ENCODE peak calls at places on chromosomes 13 and 19, in eight cellular contexts. O is heart right ventricle; F is CD4-positive, alpha-beta T cell; K is GM23338; A is T-cell; P is right cardiac atrium; R is left ventricle myocardium superior; Z is lower lobe of right lung. S is an unnamed sample.

GRCh38 chr19:43651758-43652545 is 12.3 kb upstream of the CADM4 start:
- ATAC-seq in P (peak), A (no peak), O (peak), Z (peak), F (peak), K (peak), R (peak), S (peak)

GRCh38 chr13:90968510-90968909 is 379.0 kb upstream of the MIR17HG start:
- ATAC-seq in Z (no peak), O (no peak), K (peak), P (no peak), R (no peak), F (no peak), A (no peak), S (no peak)

GRCh38 chr13:99018418-99019180 is 40.7 kb upstream of the DOCK9 start:
- ATAC-seq in P (no peak), O (no peak), K (no peak), R (no peak), F (no peak), Z (no peak), A (no peak), S (peak)

GRCh38 chr19:53808710-53809125 is 15.4 kb downstream of the NLRP12 start:
- ATAC-seq in Z (no peak), F (no peak), A (no peak), R (no peak), P (no peak), O (peak), K (peak), S (no peak)

GRCh38 chr19:18170714-18171255 is 2.8 kb upstream of the IFI30 start:
- ATAC-seq in K (no peak), A (no peak), P (no peak), Z (peak), F (no peak), O (peak), R (peak), S (no peak)

GRCh38 chr19:39941615-39942507 is 7.4 kb upstream of the FCGBP start:
- ATAC-seq in A (peak), R (peak), O (peak), F (peak), Z (peak), P (peak), K (no peak), S (peak)

GRCh38 chr13:22040810-22041364 is 370.0 kb downstream of the FGF9 start:
- ATAC-seq in F (peak), R (peak), A (peak), Z (no peak), O (no peak), K (peak), P (no peak), S (no peak)

GRCh38 chr13:39734952-39735351 is 79.5 kb downstream of the COG6 start:
- ATAC-seq in P (no peak), F (no peak), A (no peak), O (no peak), Z (no peak), R (no peak), K (no peak), S (no peak)

GRCh38 chr13:49814551-49815270 is 22.2 kb upstream of the KPNA3 start:
- ATAC-seq in A (no peak), F (no peak), P (peak), K (no peak), R (no peak), O (no peak), Z (no peak), S (no peak)

GRCh38 chr19:11581740-11582139 is 4.3 kb upstream of the ACP5 start:
- ATAC-seq in F (peak), Z (peak), K (no peak), O (no peak), P (no peak), R (no peak), A (peak), S (peak)

GRCh38 chr19:9856609-9857008 is 21.5 kb downstream of the PIN1 start:
- ATAC-seq in O (no peak), A (no peak), P (no peak), K (no peak), F (no peak), Z (no peak), R (no peak), S (no peak)

GRCh38 chr19:11361037-11361770 is 6.0 kb downstream of the PLPPR2 start:
- ATAC-seq in K (peak), P (peak), A (no peak), Z (peak), F (no peak), R (peak), O (no peak), S (peak)

GRCh38 chr13:74835579-74835978 is 646.4 kb downstream of the TBC1D4 start:
- ATAC-seq in P (no peak), A (no peak), K (no peak), R (no peak), O (no peak), F (no peak), Z (no peak), S (no peak)

GRCh38 chr13:51958217-51958547 is 53.1 kb downstream of the ATP7B start:
- ATAC-seq in P (no peak), R (no peak), F (no peak), O (no peak), Z (no peak), A (no peak), K (no peak), S (no peak)

GRCh38 chr19:44703336-44704078 is 4.6 kb downstream of the CEACAM16 start:
- ATAC-seq in Z (no peak), F (no peak), P (no peak), O (no peak), K (no peak), R (no peak), A (no peak), S (peak)

GRCh38 chr19:13866463-13867046 is 10.4 kb upstream of the NANOS3 start:
- ATAC-seq in K (no peak), F (no peak), R (no peak), A (no peak), Z (no peak), P (no peak), O (no peak), S (no peak)

GRCh38 chr13:97256343-97256783 is 34.2 kb downstream of the MBNL2 start:
- ATAC-seq in P (peak), A (no peak), R (peak), F (no peak), K (no peak), O (peak), Z (peak), S (peak)

GRCh38 chr13:99282264-99283231 is 24.4 kb upstream of the GPR18 start:
- ATAC-seq in A (peak), R (no peak), P (no peak), Z (no peak), O (no peak), F (peak), K (no peak), S (no peak)

GRCh38 chr13:97327521-97328221 is 105.5 kb downstream of the MBNL2 start:
- ATAC-seq in R (no peak), P (no peak), K (no peak), A (no peak), O (no peak), F (no peak), Z (no peak), S (no peak)

GRCh38 chr13:109968876-109969577 is 182.6 kb upstream of the IRS2 start:
- ATAC-seq in R (peak), P (peak), O (peak), F (no peak), Z (peak), K (no peak), A (no peak), S (no peak)

GRCh38 chr13:63421113-63421512 is 2005.5 kb upstream of the PCDH20 start:
- ATAC-seq in O (no peak), K (no peak), P (no peak), A (no peak), R (no peak), F (no peak), Z (no peak), S (no peak)

GRCh38 chr13:89214115-89214514 is 1542.9 kb downstream of the SLITRK5 start:
- ATAC-seq in A (no peak), R (no peak), Z (peak), P (no peak), F (no peak), O (no peak), K (no peak), S (no peak)

GRCh38 chr19:3151563-3152430 is 16.0 kb downstream of the GNA15 start:
- ATAC-seq in Z (no peak), K (no peak), R (no peak), A (no peak), F (no peak), P (no peak), O (no peak), S (no peak)

GRCh38 chr19:38544569-38545315 is 73.0 kb downstream of the MAP4K1 start:
- ATAC-seq in R (no peak), F (no peak), P (no peak), Z (peak), O (no peak), A (no peak), K (peak), S (peak)

GRCh38 chr13:33197551-33197971 is 88.0 kb downstream of the STARD13 start:
- ATAC-seq in R (peak), A (no peak), O (no peak), Z (peak), F (no peak), P (no peak), K (no peak), S (no peak)

GRCh38 chr19:43691755-43692154 is 21.8 kb upstream of the PLAUR start:
- ATAC-seq in K (no peak), Z (no peak), O (no peak), A (no peak), R (no peak), F (no peak), P (no peak), S (no peak)

GRCh38 chr19:17671906-17672305 is 16.2 kb downstream of the UNC13A start:
- ATAC-seq in A (no peak), Z (no peak), R (no peak), O (no peak), F (no peak), K (peak), P (no peak), S (peak)

GRCh38 chr13:32838985-32839384 is 177.2 kb upstream of the KL start:
- ATAC-seq in F (no peak), Z (peak), P (peak), A (no peak), O (peak), R (peak), K (no peak), S (no peak)

GRCh38 chr13:74250738-74251190 is 116.6 kb upstream of the KLF12 start:
- ATAC-seq in R (no peak), O (no peak), P (no peak), K (no peak), Z (no peak), F (no peak), A (no peak), S (no peak)

GRCh38 chr13:98141938-98142426 is 912 bp upstream of the FARP1 start:
- ATAC-seq in K (peak), A (no peak), F (no peak), R (peak), Z (peak), P (peak), O (peak), S (no peak)

GRCh38 chr13:30334663-30335386 is 27.5 kb upstream of the KATNAL1 start:
- ATAC-seq in O (no peak), P (no peak), K (peak), F (no peak), A (no peak), R (peak), Z (peak), S (peak)

GRCh38 chr13:100423375-100423774 is 165.2 kb downstream of the GGACT start:
- ATAC-seq in K (no peak), O (no peak), F (no peak), Z (peak), R (no peak), A (no peak), P (no peak), S (peak)

GRCh38 chr13:42041684-42042035 is 6.8 kb upstream of the DGKH start:
- ATAC-seq in Z (peak), F (no peak), O (peak), R (peak), K (peak), A (no peak), P (peak), S (peak)

GRCh38 chr19:15551183-15552004 is 43.1 kb downstream of the CYP4F22 start:
- ATAC-seq in O (no peak), R (no peak), F (peak), A (peak), Z (peak), K (peak), P (peak), S (no peak)

GRCh38 chr19:46361915-46362314 is 15.0 kb downstream of the PPP5C start:
- ATAC-seq in Z (no peak), P (no peak), K (no peak), A (peak), O (no peak), F (peak), R (no peak), S (no peak)

S was measured in esophagus mucosa.